ENCODE peak calls at places on chromosome 20, in ten cellular contexts. E is upper lobe of left lung; X is CD8-positive, alpha-beta T cell; R is IMR-90; C is SK-N-SH; L is body of pancreas; I is GM23338; N is stomach; P is GM23248; F is left lung. S is an unnamed sample.

GRCh38 chr20:3670511-3670910 is 7.3 kb upstream of the GFRA4 start:
- DNase-seq in I (peak), P (peak), X (no peak), L (no peak), R (peak), F (no peak), N (no peak), C (peak), E (no peak), S (no peak)

GRCh38 chr20:25040438-25040831 is 17.5 kb downstream of the ACSS1 start:
- DNase-seq in E (peak), R (peak), L (peak), X (no peak), I (no peak), P (peak), N (peak), C (no peak), F (peak), S (no peak)

GRCh38 chr20:1847780-1848179 is 47.4 kb upstream of the SIRPA start:
- DNase-seq in F (no peak), L (no peak), I (no peak), E (no peak), N (no peak), P (no peak), X (no peak), R (no peak), C (no peak), S (no peak)

GRCh38 chr20:49685161-49685601 is 28.5 kb downstream of the B4GALT5 start:
- DNase-seq in N (no peak), I (no peak), C (no peak), L (peak), P (peak), F (no peak), E (no peak), X (no peak), R (no peak), S (no peak)

GRCh38 chr20:62336329-62336728 is 30.8 kb downstream of the LAMA5 start:
- DNase-seq in P (no peak), N (no peak), L (no peak), C (no peak), F (peak), X (no peak), I (no peak), E (no peak), R (no peak), S (no peak)

GRCh38 chr20:38337561-38338140 is 8.6 kb upstream of the LBP start:
- DNase-seq in C (peak), E (peak), X (no peak), R (no peak), I (peak), F (no peak), L (no peak), N (no peak), P (peak), S (no peak)

GRCh38 chr20:63590218-63591146 is 16.4 kb upstream of the HELZ2 start:
- DNase-seq in X (no peak), N (no peak), F (peak), E (no peak), I (no peak), L (no peak), C (no peak), R (no peak), P (no peak), S (no peak)

GRCh38 chr20:14142171-14142570 is 146.9 kb downstream of the MACROD2 start:
- DNase-seq in R (peak), F (no peak), X (no peak), E (peak), C (peak), N (peak), P (peak), I (peak), L (peak), S (peak)

GRCh38 chr20:38304845-38305447 is 990 bp downstream of the BPI start:
- DNase-seq in E (peak), C (peak), N (peak), I (peak), X (no peak), P (peak), L (no peak), F (peak), R (peak), S (no peak)

GRCh38 chr20:56752274-56752673 is 123.2 kb downstream of the TFAP2C start:
- DNase-seq in P (peak), F (no peak), I (no peak), N (no peak), X (no peak), L (no peak), E (no peak), R (no peak), C (no peak), S (no peak)
- H3K27ac ChIP-seq in P (no peak), F (no peak), I (no peak), N (no peak), X (no peak), L (no peak), E (no peak), R (no peak), C (no peak), S (no peak)

DNA sequence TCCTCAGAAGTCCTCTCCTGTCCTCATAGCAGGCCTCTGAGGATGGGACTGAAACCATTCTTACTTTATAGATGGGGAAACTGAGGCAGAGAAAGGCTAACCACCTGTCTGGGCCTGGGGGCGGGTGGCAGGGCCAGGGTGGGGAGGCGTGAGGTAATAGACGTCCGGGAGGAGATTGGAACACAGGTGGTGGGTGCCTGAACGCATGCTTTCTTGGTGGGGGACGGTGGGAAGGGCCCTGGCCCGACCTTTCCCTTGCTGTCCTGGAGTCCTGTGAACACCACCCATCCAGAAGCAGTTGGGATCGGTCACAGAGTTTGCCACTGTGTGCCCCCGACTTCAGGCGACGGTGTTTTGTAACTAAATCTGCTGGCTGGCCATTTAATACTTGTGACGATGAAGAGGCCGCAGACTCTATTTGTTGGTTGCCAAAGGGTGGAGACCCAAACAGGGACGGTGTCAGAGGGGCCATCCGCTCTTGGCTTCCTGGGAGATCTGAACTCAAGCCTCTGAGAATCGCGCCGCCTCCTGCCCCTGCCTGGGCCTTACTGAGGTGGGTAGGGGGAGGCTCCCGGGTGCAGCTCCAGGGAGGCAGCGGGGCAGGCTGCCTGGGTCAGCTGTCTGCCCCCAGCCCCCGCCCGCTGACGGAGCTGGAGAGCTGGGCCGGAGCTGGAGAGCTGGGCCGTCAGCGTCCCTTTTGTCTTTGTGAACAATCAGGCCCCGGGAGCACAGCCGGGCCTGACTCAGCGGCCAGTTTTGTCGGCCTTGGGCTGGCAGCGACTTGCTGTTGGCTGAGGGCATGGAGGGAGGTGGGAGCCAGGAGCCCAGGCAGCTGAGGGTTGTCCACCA is 4.1 kb downstream of the RBM38 start:
- DNase-seq in F (peak), R (peak), E (no peak), P (peak), L (peak), I (no peak), C (no peak), X (no peak), N (peak), S (peak)
- H3K4me3 ChIP-seq in F (no peak), R (no peak), E (no peak), P (peak), L (no peak), I (no peak), C (no peak), X (no peak), N (peak), S (no peak)

DNA sequence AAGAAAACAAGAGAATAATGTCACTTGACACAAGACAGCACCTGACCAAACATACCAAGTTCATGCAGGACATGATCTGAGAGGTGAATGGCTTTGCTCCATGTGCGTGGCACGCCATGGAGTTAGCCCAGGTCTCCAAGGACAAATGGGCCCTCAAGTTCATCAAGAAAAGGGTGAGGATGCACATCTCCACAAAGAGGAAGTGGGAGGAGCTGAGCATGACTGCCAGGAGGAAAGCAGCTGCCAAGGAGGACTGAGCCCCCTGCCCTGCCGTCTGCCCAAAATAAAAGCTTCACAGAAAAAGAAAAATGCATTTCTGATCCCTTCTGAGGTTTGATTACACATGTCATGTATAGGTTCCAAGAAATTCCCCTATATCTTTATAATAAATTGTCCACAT is 82.0 kb upstream of the TSHZ2 start:
- DNase-seq in I (no peak), N (no peak), X (no peak), P (no peak), F (no peak), L (no peak), R (no peak), C (no peak), E (no peak), S (no peak)
- H3K27ac ChIP-seq in I (no peak), N (no peak), X (no peak), P (no peak), F (no peak), L (no peak), R (no peak), C (no peak), E (no peak), S (no peak)

GRCh38 chr20:33551778-33552177 is 61.9 kb downstream of the CBFA2T2 start:
- DNase-seq in N (no peak), X (no peak), L (no peak), R (peak), F (no peak), I (no peak), E (no peak), C (no peak), P (no peak), S (no peak)

GRCh38 chr20:33555755-33556154 is 65.9 kb downstream of the CBFA2T2 start:
- DNase-seq in P (no peak), I (no peak), F (no peak), E (no peak), L (no peak), R (no peak), C (no peak), X (no peak), N (no peak), S (no peak)

GRCh38 chr20:33556237-33556636 is 66.3 kb downstream of the CBFA2T2 start:
- DNase-seq in I (no peak), L (no peak), N (no peak), C (no peak), F (no peak), E (no peak), X (no peak), R (no peak), P (no peak), S (no peak)

GRCh38 chr20:33552519-33552918 is 62.6 kb downstream of the CBFA2T2 start:
- DNase-seq in L (no peak), X (no peak), N (no peak), P (no peak), C (no peak), R (no peak), F (no peak), E (no peak), I (no peak), S (no peak)

GRCh38 chr20:33554914-33555420 is 65.1 kb downstream of the CBFA2T2 start:
- DNase-seq in C (no peak), X (no peak), L (peak), R (peak), I (peak), E (peak), P (peak), F (no peak), N (no peak), S (no peak)
- H3K4me3 ChIP-seq in C (no peak), X (peak), L (no peak), R (no peak), I (no peak), E (peak), P (peak), F (no peak), N (peak), S (no peak)

GRCh38 chr20:5834436-5835005 is 84.3 kb downstream of the SHLD1 start:
- DNase-seq in F (no peak), C (no peak), P (no peak), X (no peak), L (no peak), N (no peak), R (no peak), I (no peak), E (no peak), S (no peak)

GRCh38 chr20:5835870-5836269 is 85.7 kb downstream of the SHLD1 start:
- DNase-seq in N (no peak), R (peak), X (no peak), C (no peak), F (no peak), E (no peak), L (no peak), I (no peak), P (peak), S (no peak)

GRCh38 chr20:5831539-5832237 is 81.5 kb downstream of the SHLD1 start:
- DNase-seq in R (no peak), I (no peak), L (no peak), P (no peak), E (no peak), N (no peak), X (no peak), C (no peak), F (no peak), S (no peak)

GRCh38 chr20:5833309-5833941 is 83.2 kb downstream of the SHLD1 start:
- DNase-seq in R (no peak), F (no peak), E (no peak), N (no peak), C (no peak), I (no peak), P (no peak), L (no peak), X (no peak), S (no peak)

GRCh38 chr20:5835234-5835845 is 85.1 kb downstream of the SHLD1 start:
- DNase-seq in R (peak), C (peak), F (no peak), P (peak), I (no peak), E (no peak), L (peak), N (no peak), X (no peak), S (no peak)
- H3K27ac ChIP-seq in R (no peak), C (peak), F (peak), P (no peak), I (no peak), E (no peak), L (no peak), N (no peak), X (peak), S (no peak)

S was measured in SJSA1.